ENCODE peak calls at places on chromosome 5, in five cellular contexts. O is astrocyte of the spinal cord, L is mucosa of descending colon, D is fibroblast of the conjunctiva, U is GM19239. Y is an unnamed sample.

GRCh38 chr5:152472096-152472495 is 67.0 kb upstream of the NMUR2 start:
- DNase-seq in U (no peak), L (no peak), O (no peak), D (no peak), Y (no peak)

GRCh38 chr5:138461343-138462125 is 3.7 kb upstream of the EGR1 start:
- DNase-seq in L (no peak), U (no peak), O (peak), D (peak), Y (peak)

GRCh38 chr5:34656700-34657549 is 797 bp downstream of the RAI14 start:
- DNase-seq in U (no peak), L (peak), D (no peak), O (no peak), Y (peak)

GRCh38 chr5:1733369-1733768 is 66.3 kb downstream of the MRPL36 start:
- DNase-seq in U (no peak), L (no peak), O (no peak), D (no peak), Y (no peak)

GRCh38 chr5:79191457-79191856 is 44.5 kb upstream of the JMY start:
- DNase-seq in O (no peak), D (no peak), U (no peak), L (no peak), Y (no peak)

GRCh38 chr5:137279631-137280236 is 219.4 kb downstream of the SPOCK1 start:
- DNase-seq in D (no peak), L (no peak), U (no peak), O (no peak), Y (no peak)

GRCh38 chr5:33929925-33930690 is 6.1 kb upstream of the RXFP3 start:
- DNase-seq in U (no peak), L (no peak), O (no peak), D (no peak), Y (no peak)

GRCh38 chr5:38666668-38667498 is 110.4 kb upstream of the LIFR start:
- DNase-seq in O (peak), U (no peak), D (peak), L (no peak), Y (peak)

GRCh38 chr5:71932649-71933338 is 174.5 kb upstream of the MAP1B start:
- DNase-seq in U (no peak), L (peak), O (peak), D (peak), Y (peak)

GRCh38 chr5:98307811-98308210 is 465.7 kb upstream of the RGMB start:
- DNase-seq in U (no peak), L (no peak), O (peak), D (peak), Y (no peak)

GRCh38 chr5:143064207-143064606 is 294.0 kb downstream of the ARHGAP26 start:
- DNase-seq in U (no peak), D (no peak), L (no peak), O (peak), Y (peak)